ENCODE peak calls at places on chromosomes 13 and 19, in eight cellular contexts. I is transverse colon; D is CD8-positive, alpha-beta memory T cell; P is ovary; E is choroid plexus epithelial cell; A is neural crest cell; F is omental fat pad; W is stimulated activated CD8-positive, alpha-beta memory T cell treated with anti-CD3 and anti-CD28 coated beads, Interleukin-7, amount 100 ng/mL, for 1 hour. K is an unnamed sample.

GRCh38 chr13:50842246-50842645 is 1.2 kb downstream of the DLEU7 start:
- DNase-seq in I (no peak), D (no peak), P (no peak), E (no peak), A (no peak), F (no peak), W (no peak), K (no peak)

GRCh38 chr19:48715276-48715675 is 4.2 kb downstream of the MAMSTR start:
- DNase-seq in I (peak; percentile 44), D (no peak), P (peak; percentile 60), E (no peak), A (no peak), F (no peak), W (no peak), K (no peak)

GRCh38 chr19:35232912-35233311 is 4.4 kb upstream of the FAM187B start:
- DNase-seq in I (no peak), D (no peak), P (no peak), E (no peak), A (no peak), F (no peak), W (no peak), K (no peak)

GRCh38 chr13:91052873-91053272 is 294.6 kb upstream of the MIR17HG start:
- DNase-seq in I (no peak), D (no peak), P (no peak), E (no peak), A (no peak), F (no peak), W (no peak), K (no peak)

GRCh38 chr13:97348569-97349100 is 85.3 kb upstream of the RAP2A start:
- DNase-seq in I (no peak), D (no peak), P (no peak), E (no peak), A (no peak), F (no peak), W (no peak), K (no peak)

GRCh38 chr13:110443633-110444225 is 117.8 kb downstream of the RAB20 start:
- DNase-seq in I (no peak), D (no peak), P (peak; percentile 42), E (peak; percentile 48), A (no peak), F (no peak), W (no peak), K (no peak)

GRCh38 chr19:10146142-10146541 is 26.4 kb upstream of the EIF3G start:
- DNase-seq in I (no peak), D (no peak), P (no peak), E (no peak), A (no peak), F (no peak), W (no peak), K (no peak)

GRCh38 chr19:14366529-14366928 is 14.7 kb upstream of the ADGRE5 start:
- DNase-seq in I (peak; percentile 95), D (peak; percentile 85), P (no peak), E (peak; percentile 92), A (peak; percentile 16), F (peak; percentile 65), W (peak; percentile 65), K (peak; percentile 47)

GRCh38 chr19:44777715-44778347 is at the start of gene CBLC:
- DNase-seq in I (peak; percentile 92), D (no peak), P (peak; percentile 36), E (no peak), A (no peak), F (no peak), W (no peak), K (peak; percentile 71)

GRCh38 chr19:44577566-44577874 is 35.8 kb upstream of the IGSF23 start:
- DNase-seq in I (no peak), D (no peak), P (no peak), E (no peak), A (no peak), F (no peak), W (no peak), K (no peak)